ENCODE peak calls at places on chromosomes 7 and 10, in six cellular contexts. T is ELR, I is HCEC 1CT, M is psoas muscle, C is NCI-H2081 treated with DMSO at 0.1 percent for 48 hours, O is HuH-7.5. Z is an unnamed sample.

GRCh38 chr7:80145780-80146422 is 11.3 kb downstream of the GNAI1 start:
- DNase-seq in T (peak; percentile 87), I (peak; percentile 87), M (no peak), C (no peak), O (no peak), Z (no peak)

GRCh38 chr7:9937944-9938631 is 1035.6 kb upstream of the PHF14 start:
- DNase-seq in T (no peak), I (no peak), M (no peak), C (no peak), O (no peak), Z (no peak)

GRCh38 chr7:101185258-101185839 is 5.3 kb upstream of the NAT16 start:
- DNase-seq in T (peak; percentile 66), I (no peak), M (no peak), C (no peak), O (no peak), Z (no peak)

GRCh38 chr10:112751651-112752050 is 198.4 kb upstream of the TCF7L2 start:
- DNase-seq in T (no peak), I (no peak), M (no peak), C (no peak), O (no peak), Z (no peak)

GRCh38 chr7:108130261-108130660 is at the start of gene LAMB4:
- DNase-seq in T (no peak), I (no peak), M (no peak), C (no peak), O (no peak), Z (no peak)

GRCh38 chr10:92354587-92354986 is 63.6 kb downstream of the MARCHF5 start:
- DNase-seq in T (no peak), I (no peak), M (no peak), C (no peak), O (no peak), Z (no peak)

GRCh38 chr7:141649137-141649864 is 52.7 kb downstream of the DENND11 start:
- DNase-seq in T (no peak), I (no peak), M (no peak), C (no peak), O (no peak), Z (no peak)

GRCh38 chr10:14838582-14839304 is 637 bp downstream of the HSPA14 start:
- DNase-seq in T (peak; percentile 50), I (peak; percentile 7), M (peak; percentile 37), C (no peak), O (peak; percentile 39), Z (peak; percentile 83)

GRCh38 chr7:613442-614140 is 93.9 kb upstream of the PDGFA start:
- DNase-seq in T (no peak), I (no peak), M (no peak), C (no peak), O (no peak), Z (no peak)

GRCh38 chr7:2873146-2873545 is 29.0 kb upstream of the GNA12 start:
- DNase-seq in T (peak; percentile 37), I (no peak), M (no peak), C (no peak), O (no peak), Z (no peak)

GRCh38 chr10:85609509-85609908 is 757.1 kb downstream of the GRID1 start:
- DNase-seq in T (no peak), I (no peak), M (no peak), C (no peak), O (no peak), Z (no peak)

GRCh38 chr10:69908071-69908470 is 106.4 kb downstream of the COL13A1 start:
- DNase-seq in T (no peak), I (no peak), M (no peak), C (no peak), O (no peak), Z (no peak)

GRCh38 chr10:125080984-125081383 is 79.4 kb downstream of the CTBP2 start:
- DNase-seq in T (no peak), I (no peak), M (no peak), C (no peak), O (no peak), Z (no peak)

GRCh38 chr7:90391488-90391887 is 11.8 kb upstream of the CLDN12 start:
- DNase-seq in T (no peak), I (no peak), M (no peak), C (no peak), O (no peak), Z (no peak)

GRCh38 chr7:5692845-5693278 is 88.6 kb downstream of the RNF216 start:
- DNase-seq in T (peak; percentile 91), I (peak; percentile 83), M (no peak), C (peak; percentile 54), O (no peak), Z (no peak)

GRCh38 chr7:123154231-123154860 is 45.4 kb downstream of the SLC13A1 start:
- DNase-seq in T (peak; percentile 58), I (peak; percentile 6), M (peak; percentile 29), C (peak; percentile 57), O (peak; percentile 21), Z (peak; percentile 81)

GRCh38 chr7:11726251-11727155 is 105.5 kb downstream of the THSD7A start:
- DNase-seq in T (peak; percentile 45), I (peak; percentile 68), M (peak; percentile 20), C (no peak), O (no peak), Z (peak; percentile 9)

GRCh38 chr10:87504667-87505365 is at the start of gene MINPP1:
- DNase-seq in T (peak; percentile 93), I (peak; percentile 89), M (peak; percentile 86), C (no peak), O (peak; percentile 73), Z (peak; percentile 94)

GRCh38 chr7:85068796-85069195 is 118.1 kb downstream of the SEMA3D start:
- DNase-seq in T (peak; percentile 76), I (peak; percentile 82), M (no peak), C (no peak), O (no peak), Z (no peak)

GRCh38 chr7:15780271-15780670 is 93.8 kb upstream of the MEOX2 start:
- DNase-seq in T (peak; percentile 63), I (peak; percentile 52), M (no peak), C (no peak), O (no peak), Z (no peak)

GRCh38 chr7:37405128-37405527 is 43.5 kb downstream of the ELMO1 start:
- DNase-seq in T (no peak), I (no peak), M (no peak), C (no peak), O (no peak), Z (no peak)

GRCh38 chr10:27558612-27559020 is 54.5 kb downstream of the RAB18 start:
- DNase-seq in T (peak; percentile 77), I (peak; percentile 32), M (peak; percentile 29), C (no peak), O (peak; percentile 29), Z (peak; percentile 75)

GRCh38 chr10:644076-644942 is 45.2 kb downstream of the DIP2C start:
- DNase-seq in T (no peak), I (no peak), M (no peak), C (no peak), O (no peak), Z (no peak)

GRCh38 chr7:22663721-22664120 is 63.3 kb upstream of the IL6 start:
- DNase-seq in T (no peak), I (no peak), M (no peak), C (no peak), O (no peak), Z (no peak)

GRCh38 chr10:96743988-96744585 is 23.8 kb upstream of the PIK3AP1 start:
- DNase-seq in T (peak; percentile 60), I (peak; percentile 20), M (no peak), C (no peak), O (no peak), Z (peak; percentile 40)

GRCh38 chr10:86362566-86363183 is 3.9 kb downstream of the GRID1 start:
- DNase-seq in T (no peak), I (no peak), M (no peak), C (no peak), O (no peak), Z (no peak)

GRCh38 chr7:28808786-28809533 is 149.2 kb downstream of the TRIL start:
- DNase-seq in T (peak; percentile 54), I (peak; percentile 11), M (no peak), C (no peak), O (no peak), Z (no peak)

GRCh38 chr10:118754132-118754555 is 626 bp downstream of the CACUL1 start:
- DNase-seq in T (peak; percentile 56), I (peak; percentile 22), M (peak; percentile 48), C (no peak), O (peak; percentile 51), Z (peak; percentile 83)

GRCh38 chr7:27163776-27164380 is 1.5 kb downstream of the HOXA9 start:
- DNase-seq in T (no peak), I (peak; percentile 17), M (no peak), C (no peak), O (no peak), Z (no peak)

GRCh38 chr7:18125536-18125935 is 97.9 kb upstream of the PRPS1L1 start:
- DNase-seq in T (no peak), I (peak; percentile 26), M (no peak), C (no peak), O (no peak), Z (no peak)

GRCh38 chr7:156578978-156579430 is 61.6 kb upstream of the RNF32 start:
- DNase-seq in T (no peak), I (no peak), M (no peak), C (no peak), O (no peak), Z (peak; percentile 27)

GRCh38 chr7:55903985-55904759 is 16.9 kb downstream of the ZNF713 start:
- DNase-seq in T (no peak), I (no peak), M (no peak), C (no peak), O (no peak), Z (no peak)

GRCh38 chr7:120360918-120361317 is 87.9 kb downstream of the KCND2 start:
- DNase-seq in T (no peak), I (no peak), M (no peak), C (no peak), O (no peak), Z (no peak)

GRCh38 chr10:30026578-30026977 is 32.8 kb downstream of the JCAD start:
- DNase-seq in T (no peak), I (no peak), M (no peak), C (no peak), O (no peak), Z (no peak)

GRCh38 chr10:118042827-118043242 is 3.9 kb downstream of the RAB11FIP2 start:
- DNase-seq in T (peak; percentile 6), I (no peak), M (no peak), C (no peak), O (no peak), Z (no peak)

GRCh38 chr10:76318171-76318570 is 886.7 kb downstream of the LRMDA start:
- DNase-seq in T (no peak), I (no peak), M (no peak), C (no peak), O (no peak), Z (no peak)

GRCh38 chr7:131057015-131057518 is 270.6 kb upstream of the MKLN1 start:
- DNase-seq in T (no peak), I (peak; percentile 75), M (no peak), C (no peak), O (no peak), Z (no peak)

GRCh38 chr7:111730476-111731300 is 168.4 kb upstream of the IMMP2L start:
- DNase-seq in T (peak; percentile 59), I (peak; percentile 35), M (no peak), C (peak; percentile 32), O (peak; percentile 28), Z (peak; percentile 66)

GRCh38 chr10:100315603-100316002 is 14.4 kb downstream of the PKD2L1 start:
- DNase-seq in T (no peak), I (no peak), M (no peak), C (no peak), O (no peak), Z (no peak)

GRCh38 chr7:133344275-133344674 is 91.4 kb downstream of the EXOC4 start:
- DNase-seq in T (peak; percentile 29), I (peak; percentile 17), M (no peak), C (no peak), O (no peak), Z (no peak)